ENCODE peak calls at places on chromosomes 6 and 20, in six cellular contexts. One of them, this sample, is unnamed.

GRCh38 chr6:155262655-155263054 is 1.2 kb upstream of the CLDN20 start:
- DNase-seq in lung microvascular endothelial cell: no peak
- DNase-seq in effector memory CD8-positive, alpha-beta T cell: no peak
- DNase-seq in fibroblast of lung: no peak
- DNase-seq in H7: no peak
- DNase-seq in ovary: no peak
- DNase-seq in this sample: no peak

GRCh38 chr20:50575869-50576720 is 65.9 kb downstream of the PTPN1 start:
- DNase-seq in ovary: peak; percentile 80
- DNase-seq in H7: peak; percentile 86
- DNase-seq in fibroblast of lung: peak; percentile 70
- DNase-seq in effector memory CD8-positive, alpha-beta T cell: peak; percentile 48
- DNase-seq in lung microvascular endothelial cell: peak; percentile 73
- DNase-seq in this sample: peak; percentile 74

GRCh38 chr20:25139061-25139705 is 56.3 kb upstream of the ENTPD6 start:
- DNase-seq in lung microvascular endothelial cell: no peak
- DNase-seq in fibroblast of lung: no peak
- DNase-seq in H7: peak; percentile 67
- DNase-seq in effector memory CD8-positive, alpha-beta T cell: no peak
- DNase-seq in ovary: no peak
- DNase-seq in this sample: no peak

GRCh38 chr20:40488401-40488800 is 200.6 kb downstream of the MAFB start:
- DNase-seq in ovary: no peak
- DNase-seq in effector memory CD8-positive, alpha-beta T cell: no peak
- DNase-seq in fibroblast of lung: no peak
- DNase-seq in H7: no peak
- DNase-seq in lung microvascular endothelial cell: peak; percentile 28
- DNase-seq in this sample: no peak

GRCh38 chr6:15453622-15454021 is 207.8 kb downstream of the JARID2 start:
- DNase-seq in H7: no peak
- DNase-seq in effector memory CD8-positive, alpha-beta T cell: no peak
- DNase-seq in fibroblast of lung: no peak
- DNase-seq in ovary: no peak
- DNase-seq in lung microvascular endothelial cell: no peak
- DNase-seq in this sample: no peak

GRCh38 chr6:137222376-137222775 is 3.2 kb upstream of the IFNGR1 start:
- DNase-seq in H7: no peak
- DNase-seq in effector memory CD8-positive, alpha-beta T cell: no peak
- DNase-seq in ovary: no peak
- DNase-seq in lung microvascular endothelial cell: peak; percentile 72
- DNase-seq in fibroblast of lung: no peak
- DNase-seq in this sample: no peak

GRCh38 chr6:24936641-24937317 is 1.0 kb upstream of the RIPOR2 start:
- DNase-seq in fibroblast of lung: no peak
- DNase-seq in ovary: no peak
- DNase-seq in H7: no peak
- DNase-seq in lung microvascular endothelial cell: no peak
- DNase-seq in effector memory CD8-positive, alpha-beta T cell: peak; percentile 32
- DNase-seq in this sample: no peak

GRCh38 chr6:91720323-91720722 is 1133.5 kb upstream of the MAP3K7 start:
- DNase-seq in H7: no peak
- DNase-seq in fibroblast of lung: no peak
- DNase-seq in ovary: no peak
- DNase-seq in effector memory CD8-positive, alpha-beta T cell: no peak
- DNase-seq in lung microvascular endothelial cell: no peak
- DNase-seq in this sample: no peak

GRCh38 chr6:167572106-167572505 is 247.2 kb downstream of the TTLL2 start:
- DNase-seq in ovary: no peak
- DNase-seq in fibroblast of lung: no peak
- DNase-seq in effector memory CD8-positive, alpha-beta T cell: no peak
- DNase-seq in H7: peak; percentile 53
- DNase-seq in lung microvascular endothelial cell: no peak
- DNase-seq in this sample: no peak

GRCh38 chr20:62123450-62124118 is 1.3 kb downstream of the LSM14B start:
- DNase-seq in effector memory CD8-positive, alpha-beta T cell: no peak
- DNase-seq in lung microvascular endothelial cell: peak; percentile 45
- DNase-seq in ovary: no peak
- DNase-seq in H7: no peak
- DNase-seq in fibroblast of lung: peak; percentile 33
- DNase-seq in this sample: no peak

GRCh38 chr6:5511924-5512323 is 250.6 kb downstream of the FARS2 start:
- DNase-seq in fibroblast of lung: peak; percentile 88
- DNase-seq in ovary: no peak
- DNase-seq in effector memory CD8-positive, alpha-beta T cell: no peak
- DNase-seq in H7: no peak
- DNase-seq in lung microvascular endothelial cell: peak; percentile 20
- DNase-seq in this sample: no peak

GRCh38 chr6:158642097-158642601 is 2.4 kb downstream of the DYNLT1 start:
- DNase-seq in effector memory CD8-positive, alpha-beta T cell: no peak
- DNase-seq in fibroblast of lung: peak; percentile 92
- DNase-seq in H7: no peak
- DNase-seq in lung microvascular endothelial cell: peak; percentile 74
- DNase-seq in ovary: peak; percentile 41
- DNase-seq in this sample: no peak

GRCh38 chr20:58638467-58639181 is 12.5 kb upstream of the STX16 start:
- DNase-seq in H7: no peak
- DNase-seq in ovary: no peak
- DNase-seq in fibroblast of lung: no peak
- DNase-seq in lung microvascular endothelial cell: no peak
- DNase-seq in effector memory CD8-positive, alpha-beta T cell: no peak
- DNase-seq in this sample: no peak

GRCh38 chr20:53420061-53420460 is 173.6 kb downstream of the ZNF217 start:
- DNase-seq in lung microvascular endothelial cell: no peak
- DNase-seq in fibroblast of lung: no peak
- DNase-seq in H7: no peak
- DNase-seq in ovary: no peak
- DNase-seq in effector memory CD8-positive, alpha-beta T cell: no peak
- DNase-seq in this sample: no peak

GRCh38 chr6:123747515-123747914 is 56.1 kb upstream of the NKAIN2 start:
- DNase-seq in lung microvascular endothelial cell: no peak
- DNase-seq in H7: no peak
- DNase-seq in ovary: no peak
- DNase-seq in effector memory CD8-positive, alpha-beta T cell: no peak
- DNase-seq in fibroblast of lung: no peak
- DNase-seq in this sample: no peak

GRCh38 chr20:43666376-43667328 is at the start of gene MYBL2:
- DNase-seq in H7: peak; percentile 97
- DNase-seq in effector memory CD8-positive, alpha-beta T cell: peak; percentile 56
- DNase-seq in ovary: peak; percentile 53
- DNase-seq in fibroblast of lung: peak; percentile 51
- DNase-seq in lung microvascular endothelial cell: peak; percentile 66
- DNase-seq in this sample: peak; percentile 78